ENCODE peak calls at places on chromosomes 5 and 9, in six cellular contexts. K, F, P, V, I and S are unnamed samples.

GRCh38 chr5:107997338-107997979 is 326.7 kb upstream of the EFNA5 start:
- DNase-seq in K (no peak), F (no peak), P (no peak), V (no peak), I (no peak), S (no peak)

GRCh38 chr5:103041071-103041676 is 78.8 kb downstream of the GIN1 start:
- DNase-seq in K (peak), F (peak), P (no peak), V (no peak), I (no peak), S (no peak)

GRCh38 chr5:180599981-180600553 is 8.8 kb upstream of the SCGB3A1 start:
- DNase-seq in K (no peak), F (no peak), P (no peak), V (no peak), I (no peak), S (no peak)

GRCh38 chr5:151570512-151571269 is 20.4 kb downstream of the FAT2 start:
- DNase-seq in K (peak), F (no peak), P (no peak), V (no peak), I (no peak), S (no peak)

GRCh38 chr5:108481355-108481931 is 99.5 kb upstream of the FBXL17 start:
- DNase-seq in K (peak), F (peak), P (no peak), V (no peak), I (peak), S (no peak)

GRCh38 chr5:169798438-169798837 is 161.4 kb downstream of the DOCK2 start:
- DNase-seq in K (no peak), F (no peak), P (no peak), V (no peak), I (no peak), S (no peak)

GRCh38 chr9:129126789-129127618 is 15.8 kb downstream of the PTPA start:
- DNase-seq in K (no peak), F (no peak), P (no peak), V (no peak), I (no peak), S (no peak)

GRCh38 chr5:174849426-174849825 is 125.0 kb downstream of the MSX2 start:
- DNase-seq in K (no peak), F (no peak), P (no peak), V (no peak), I (no peak), S (no peak)

GRCh38 chr9:125043631-125044030 is 99.7 kb downstream of the SCAI start:
- DNase-seq in K (no peak), F (no peak), P (no peak), V (no peak), I (no peak), S (no peak)

GRCh38 chr5:96657068-96657467 is 5.1 kb upstream of the CAST start:
- DNase-seq in K (peak), F (no peak), P (peak), V (no peak), I (peak), S (no peak)

GRCh38 chr5:37814699-37815098 is 25.1 kb downstream of the GDNF start:
- DNase-seq in K (peak), F (no peak), P (no peak), V (no peak), I (no peak), S (no peak)

GRCh38 chr9:134333234-134333873 is 7.1 kb downstream of the RXRA start:
- DNase-seq in K (no peak), F (no peak), P (no peak), V (no peak), I (no peak), S (no peak)

GRCh38 chr9:70954607-70955143 is 166.7 kb downstream of the TRPM3 start:
- DNase-seq in K (no peak), F (no peak), P (no peak), V (no peak), I (no peak), S (no peak)

GRCh38 chr5:92548351-92548750 is 1032.7 kb downstream of the NR2F1-AS1 start:
- DNase-seq in K (no peak), F (no peak), P (no peak), V (no peak), I (no peak), S (no peak)

GRCh38 chr9:116156621-116157314 is 3.2 kb downstream of the PAPPA start:
- DNase-seq in K (no peak), F (peak), P (no peak), V (peak), I (no peak), S (no peak)

GRCh38 chr5:140220032-140220697 is 45.2 kb downstream of the CYSTM1 start:
- DNase-seq in K (peak), F (no peak), P (no peak), V (no peak), I (peak), S (no peak)

GRCh38 chr9:92808726-92809451 is 44.3 kb upstream of the BICD2 start:
- DNase-seq in K (peak), F (peak), P (peak), V (peak), I (no peak), S (peak)

GRCh38 chr5:169164481-169164925 is 136.4 kb downstream of the SLIT3 start:
- DNase-seq in K (peak), F (no peak), P (no peak), V (peak), I (peak), S (no peak)

GRCh38 chr9:33288828-33289483 is 1.4 kb upstream of the NFX1 start:
- DNase-seq in K (no peak), F (no peak), P (no peak), V (no peak), I (no peak), S (no peak)

GRCh38 chr5:148972958-148973357 is 89.9 kb downstream of the SH3TC2 start:
- DNase-seq in K (peak), F (no peak), P (no peak), V (no peak), I (peak), S (no peak)

GRCh38 chr5:32476891-32477290 is 32.4 kb upstream of the ZFR start:
- DNase-seq in K (no peak), F (no peak), P (no peak), V (no peak), I (no peak), S (no peak)

GRCh38 chr5:12354686-12355085 is 450.4 kb upstream of the CTNND2 start:
- DNase-seq in K (no peak), F (no peak), P (no peak), V (no peak), I (no peak), S (no peak)

GRCh38 chr9:70557665-70558419 is 143.4 kb upstream of the KLF9 start:
- DNase-seq in K (no peak), F (no peak), P (no peak), V (no peak), I (no peak), S (no peak)

GRCh38 chr5:124583469-124584350 is 162.7 kb downstream of the ZNF608 start:
- DNase-seq in K (peak), F (no peak), P (no peak), V (no peak), I (peak), S (peak)

GRCh38 chr5:87650284-87650683 is 237.6 kb upstream of the CCNH start:
- DNase-seq in K (peak), F (no peak), P (no peak), V (no peak), I (peak), S (no peak)

GRCh38 chr9:110526426-110526825 is 53.1 kb downstream of the SVEP1 start:
- DNase-seq in K (no peak), F (no peak), P (no peak), V (no peak), I (peak), S (no peak)